ENCODE peak calls at places on chromosomes 5 and 9, in five cellular contexts. K is foreskin fibroblast; P is NCI-H2081; U is Peyer's patch; N is activated CD8-positive, alpha-beta memory T cell treated with anti-CD3 and anti-CD28 coated beads for 4 hours. V is an unnamed sample.

GRCh38 chr5:149151717-149152116 is 10.4 kb downstream of the ABLIM3 start:
- DNase-seq in K (peak; percentile 71), P (no peak), U (no peak), N (no peak), V (no peak)

GRCh38 chr9:124297553-124297905 is 39.8 kb downstream of the NEK6 start:
- DNase-seq in K (peak; percentile 97), P (no peak), U (no peak), N (no peak), V (peak; percentile 97)

GRCh38 chr5:9176641-9177040 is 369.2 kb downstream of the SEMA5A start:
- DNase-seq in K (peak; percentile 24), P (no peak), U (no peak), N (no peak), V (peak; percentile 53)

GRCh38 chr9:17905356-17906203 is 326.7 kb downstream of the SH3GL2 start:
- DNase-seq in K (no peak), P (no peak), U (no peak), N (no peak), V (no peak)

GRCh38 chr5:153711755-153712154 is 221.3 kb downstream of the GRIA1 start:
- DNase-seq in K (peak; percentile 15), P (no peak), U (no peak), N (no peak), V (peak; percentile 26)

GRCh38 chr5:178232124-178232919 is at the start of gene PHYKPL:
- DNase-seq in K (peak; percentile 85), P (peak; percentile 73), U (peak; percentile 87), N (peak; percentile 35), V (peak; percentile 75)

GRCh38 chr5:176660860-176661641 is 13.8 kb downstream of the TSPAN17 start:
- DNase-seq in K (peak; percentile 91), P (peak; percentile 77), U (peak; percentile 80), N (peak; percentile 57), V (peak; percentile 75)

GRCh38 chr9:98146101-98146991 is 27.3 kb upstream of the TRIM14 start:
- DNase-seq in K (peak; percentile 67), P (no peak), U (peak; percentile 90), N (no peak), V (peak; percentile 37)

GRCh38 chr5:61933787-61934626 is 372.0 kb upstream of the KIF2A start:
- DNase-seq in K (peak; percentile 65), P (peak; percentile 92), U (no peak), N (no peak), V (peak; percentile 47)

GRCh38 chr9:112035166-112035816 is 138.7 kb downstream of the UGCG start:
- DNase-seq in K (no peak), P (no peak), U (no peak), N (no peak), V (no peak)

GRCh38 chr5:138128344-138128743 is 10.9 kb downstream of the NME5 start:
- DNase-seq in K (no peak), P (no peak), U (no peak), N (no peak), V (no peak)

GRCh38 chr9:132066057-132066456 is 13.6 kb downstream of the MED27 start:
- DNase-seq in K (no peak), P (no peak), U (no peak), N (no peak), V (no peak)

GRCh38 chr9:124311283-124311682 is 53.5 kb downstream of the NEK6 start:
- DNase-seq in K (no peak), P (no peak), U (no peak), N (no peak), V (no peak)

GRCh38 chr9:80040457-80040856 is 468.7 kb downstream of the TLE4 start:
- DNase-seq in K (no peak), P (no peak), U (no peak), N (no peak), V (no peak)

GRCh38 chr9:130186839-130187522 is 14.8 kb downstream of the NCS1 start:
- DNase-seq in K (peak; percentile 74), P (no peak), U (peak; percentile 84), N (no peak), V (peak; percentile 86)

GRCh38 chr5:42828661-42829060 is 17.0 kb upstream of the SELENOP start:
- DNase-seq in K (no peak), P (no peak), U (no peak), N (no peak), V (peak; percentile 4)